ENCODE peak calls at places on chromosome 3, in four cellular contexts. L is left lung, J is Peyer's patch, P is neural progenitor cell. D is an unnamed sample.
A peak's percentile ranks its signal among the peaks of the same experiment; 100 is the strongest.

GRCh38 chr3:194382892-194383223 is 13.3 kb upstream of the LRRC15 start:
- DNase-seq in J (peak; percentile 18), P (no peak), L (no peak), D (no peak)

GRCh38 chr3:152320201-152320617 is 51.5 kb downstream of the MBNL1 start:
- DNase-seq in J (no peak), P (no peak), L (no peak), D (no peak)

GRCh38 chr3:63809607-63810006 is 9.5 kb upstream of the C3orf49 start:
- DNase-seq in P (no peak), L (no peak), J (peak; percentile 48), D (peak; percentile 67)

GRCh38 chr3:132870596-132870995 is 148.4 kb upstream of the NPHP3 start:
- DNase-seq in L (no peak), P (no peak), J (no peak), D (no peak)

GRCh38 chr3:150077581-150078247 is 107.0 kb upstream of the PFN2 start:
- DNase-seq in J (no peak), P (no peak), L (no peak), D (no peak)

GRCh38 chr3:131535131-131535530 is 32.4 kb upstream of the MRPL3 start:
- DNase-seq in L (no peak), J (no peak), P (no peak), D (no peak)

GRCh38 chr3:42610978-42611377 is 10.5 kb downstream of the NKTR start:
- DNase-seq in J (no peak), L (no peak), P (no peak), D (no peak)

GRCh38 chr3:98734737-98735136 is 28.4 kb upstream of the ST3GAL6 start:
- DNase-seq in P (no peak), J (no peak), L (no peak), D (no peak)

GRCh38 chr3:182969277-182969676 is 11.1 kb downstream of the DCUN1D1 start:
- DNase-seq in P (no peak), J (no peak), L (no peak), D (no peak)

GRCh38 chr3:15337963-15338362 is 5.6 kb upstream of the SH3BP5 start:
- DNase-seq in L (no peak), P (no peak), J (no peak), D (no peak)

GRCh38 chr3:179840985-179841384 is 188.1 kb downstream of the USP13 start:
- DNase-seq in J (no peak), P (no peak), L (no peak), D (peak; percentile 81)

GRCh38 chr3:20857636-20858035 is 671.6 kb upstream of the SGO1 start:
- DNase-seq in J (no peak), P (no peak), L (no peak), D (no peak)

GRCh38 chr3:129313415-129313982 is 34.8 kb downstream of the HMCES start:
- DNase-seq in P (no peak), L (no peak), J (no peak), D (no peak)

GRCh38 chr3:15198686-15199085 is 7.4 kb upstream of the CAPN7 start:
- DNase-seq in J (no peak), L (no peak), P (no peak), D (no peak)

GRCh38 chr3:197216169-197216860 is 82.1 kb downstream of the DLG1 start:
- DNase-seq in L (no peak), P (no peak), J (no peak), D (no peak)

GRCh38 chr3:94001191-94001590 is 21.2 kb downstream of the ARL13B start:
- DNase-seq in P (no peak), L (no peak), J (no peak), D (no peak)
- H3K9me3 ChIP-seq in P (no peaks in the 10 kb centered on the region), L (no peaks in the 10 kb centered on the region), J (no peaks in the 10 kb centered on the region), D (no peaks in the 10 kb centered on the region)

GRCh38 chr3:123085293-123085949 is 18.6 kb downstream of the PDIA5 start:
- DNase-seq in L (no peak), J (no peak), P (peak; percentile 28), D (no peak)
- H3K27ac ChIP-seq in L (no peak overlapping the region), J (peak overlapping the region; percentile 20), P (no peak overlapping the region), D (no peak overlapping the region)

DNA sequence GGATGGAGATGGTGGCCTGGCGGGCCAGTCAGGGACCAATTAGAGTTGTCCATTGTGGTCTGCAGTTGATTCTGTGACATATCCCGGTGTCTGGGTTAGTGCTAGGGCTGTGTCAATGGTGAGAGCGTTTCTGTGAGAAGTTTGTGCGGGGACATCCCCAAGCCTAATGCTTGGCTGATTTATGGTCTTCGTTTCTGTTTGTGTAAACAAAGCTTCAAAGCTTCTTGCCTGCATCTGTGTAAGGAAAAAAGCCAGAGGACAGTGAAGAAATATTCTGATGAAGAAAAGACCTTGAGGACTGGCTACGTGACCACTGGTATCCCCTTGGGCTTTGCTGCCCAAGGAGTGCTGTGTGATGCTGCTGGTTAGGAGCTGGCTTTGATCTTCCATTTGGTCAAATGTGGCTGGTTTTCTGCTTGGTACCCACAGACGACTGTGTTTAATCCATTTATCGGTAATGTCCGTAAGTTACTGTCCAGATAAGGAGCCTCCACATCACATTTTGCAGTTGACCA is 74.6 kb upstream of the LRTM1 start:
- DNase-seq in J (no peak), P (no peak), L (no peak), D (no peak)
- H3K9me3 ChIP-seq in J (no peaks in the 10 kb centered on the region), P (no peaks in the 10 kb centered on the region), L (no peaks in the 10 kb centered on the region), D (no peaks in the 10 kb centered on the region)

DNA sequence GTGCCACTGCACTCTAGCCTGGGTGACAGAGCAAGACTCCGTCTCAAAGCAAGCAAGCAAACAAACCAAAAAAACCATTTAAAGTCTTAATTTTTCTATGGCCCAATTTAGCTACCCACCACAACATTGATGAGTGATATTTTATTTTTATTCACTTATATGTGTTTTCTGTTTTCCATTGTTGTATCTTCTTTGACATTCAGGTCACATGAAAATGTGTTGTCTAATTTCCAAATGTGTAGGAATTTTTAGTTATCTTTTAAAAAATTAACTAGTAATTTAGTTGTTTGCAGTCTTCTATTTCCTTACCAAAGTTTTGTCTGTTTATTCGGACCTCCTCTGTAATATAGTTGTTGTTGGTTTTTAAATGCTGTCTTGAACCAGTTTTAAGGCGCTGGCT is 4.5 kb upstream of the CCR4 start:
- DNase-seq in J (no peak), L (no peak), P (no peak), D (no peak)
- H3K27ac ChIP-seq in J (no peak overlapping the region), L (no peak overlapping the region), P (no peak overlapping the region), D (no peak overlapping the region)

GRCh38 chr3:111143-112069 is 85.2 kb upstream of the CHL1 start:
- DNase-seq in L (no peak), J (no peak), P (no peak), D (no peak)

GRCh38 chr3:105585-105984 is 91.0 kb upstream of the CHL1 start:
- DNase-seq in L (no peak), J (no peak), P (peak; percentile 9), D (no peak)

DNA sequence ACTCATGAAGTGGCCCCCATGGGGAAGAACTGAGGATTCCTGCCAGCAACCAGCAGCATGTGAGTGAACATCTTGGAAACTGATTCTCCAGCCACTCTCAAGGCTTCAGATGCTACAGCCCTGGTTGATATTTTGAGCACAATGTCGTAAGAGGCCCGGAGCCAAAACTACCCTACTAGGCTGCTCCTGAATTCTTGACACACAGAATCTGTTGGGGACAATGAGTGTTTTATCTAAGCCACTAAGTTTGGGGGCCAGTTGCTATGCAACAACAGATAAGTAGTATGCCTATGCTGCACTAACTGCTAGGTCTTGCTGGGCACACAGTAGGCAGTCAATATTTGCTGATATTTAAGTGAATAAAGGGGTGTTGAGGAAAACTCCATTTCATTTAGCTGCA is 89.9 kb upstream of the CHL1 start:
- DNase-seq in L (no peak), J (no peak), P (peak; percentile 17), D (no peak)
- H3K9me3 ChIP-seq in L (no peaks in the 10 kb centered on the region), J (no peaks in the 10 kb centered on the region), P (no peaks in the 10 kb centered on the region), D (no peaks in the 10 kb centered on the region)

DNA sequence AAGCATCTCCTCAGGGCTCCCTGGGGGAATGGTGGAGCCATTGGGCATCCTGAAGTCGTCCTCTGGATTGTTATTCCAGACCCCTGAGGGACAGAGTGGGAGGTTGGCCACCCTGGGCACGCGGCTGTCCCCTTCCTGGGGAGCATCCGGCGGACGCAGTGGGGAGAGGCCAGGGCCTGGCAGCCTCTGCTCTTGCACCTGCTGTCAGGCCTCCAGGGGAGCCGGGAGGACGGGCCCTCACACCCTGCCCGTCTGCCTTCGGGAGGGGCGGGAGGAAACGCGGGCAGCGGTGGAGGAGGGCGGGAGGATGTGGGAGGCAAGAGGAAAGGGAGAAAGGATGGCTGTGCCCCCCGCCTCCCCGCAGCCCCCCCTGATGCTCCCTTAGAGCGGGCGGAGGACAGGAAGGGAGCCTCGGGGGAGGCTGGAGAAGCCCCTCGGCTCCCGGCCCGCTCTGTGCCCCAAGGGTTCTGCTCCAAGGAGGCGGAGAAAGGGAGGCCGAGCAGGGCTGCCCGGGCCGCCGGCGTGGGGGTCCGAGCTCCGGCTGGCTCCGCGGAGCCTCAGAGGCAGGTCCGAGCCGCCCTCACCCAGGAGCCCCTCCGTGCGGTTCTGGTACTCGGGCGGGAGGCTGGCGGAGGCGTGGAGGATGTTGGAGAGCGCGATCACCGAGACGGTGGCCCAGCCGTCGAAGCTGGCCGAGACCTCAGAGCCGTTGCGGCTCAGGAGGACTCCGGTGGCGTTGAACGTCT is 40.9 kb downstream of the MUC20 start:
- DNase-seq in P (no peak), J (peak; percentile 46), L (no peak), D (no peak)
- H3K27ac ChIP-seq in P (no peak overlapping the region), J (no peak overlapping the region), L (no peak overlapping the region), D (no peak overlapping the region)

D was measured in RWPE2.